ENCODE peak calls at places on chromosomes 7 and 10, in six cellular contexts. O, Y, H, C, V and L are unnamed samples.

GRCh38 chr7:81956520-81956919 is 186.7 kb upstream of the HGF start:
- DNase-seq in O (peak; percentile 50), Y (peak; percentile 52), H (peak; percentile 11), C (peak; percentile 46), V (peak; percentile 68), L (peak; percentile 4)

GRCh38 chr10:27542812-27543211 is 38.7 kb downstream of the RAB18 start:
- DNase-seq in O (peak; percentile 25), Y (no peak), H (no peak), C (peak; percentile 22), V (no peak), L (no peak)

GRCh38 chr10:44422631-44423030 is 37.7 kb upstream of the CXCL12 start:
- DNase-seq in O (no peak), Y (no peak), H (no peak), C (no peak), V (no peak), L (no peak)

GRCh38 chr10:101560293-101561067 is 27.6 kb downstream of the POLL start:
- DNase-seq in O (no peak), Y (no peak), H (no peak), C (no peak), V (no peak), L (no peak)

GRCh38 chr7:158789842-158790241 is 39.5 kb downstream of the ESYT2 start:
- DNase-seq in O (no peak), Y (no peak), H (peak; percentile 55), C (no peak), V (no peak), L (no peak)

GRCh38 chr10:120917521-120918250 is 66.5 kb downstream of the WDR11 start:
- DNase-seq in O (no peak), Y (no peak), H (no peak), C (no peak), V (peak; percentile 10), L (no peak)

GRCh38 chr10:93509816-93510215 is 13.4 kb downstream of the CEP55 start:
- DNase-seq in O (no peak), Y (no peak), H (no peak), C (no peak), V (no peak), L (no peak)

GRCh38 chr10:113754768-113755167 is 3.3 kb downstream of the PLEKHS1 start:
- DNase-seq in O (no peak), Y (no peak), H (no peak), C (peak; percentile 16), V (no peak), L (no peak)

GRCh38 chr7:28958235-28958945 is at the start of gene TRIL:
- DNase-seq in O (peak; percentile 86), Y (peak; percentile 48), H (no peak), C (peak; percentile 79), V (no peak), L (no peak)

GRCh38 chr7:30143748-30144251 is 9.0 kb downstream of the MTURN start:
- DNase-seq in O (peak; percentile 59), Y (no peak), H (no peak), C (no peak), V (peak; percentile 98), L (no peak)

GRCh38 chr10:86060386-86061280 is 306.0 kb downstream of the GRID1 start:
- DNase-seq in O (no peak), Y (no peak), H (no peak), C (no peak), V (no peak), L (no peak)

GRCh38 chr10:26857991-26858706 is 2.6 kb downstream of the ABI1 start:
- DNase-seq in O (peak; percentile 56), Y (no peak), H (no peak), C (peak; percentile 10), V (no peak), L (no peak)

GRCh38 chr10:112221545-112221944 is 38.0 kb upstream of the GPAM start:
- DNase-seq in O (no peak), Y (no peak), H (no peak), C (no peak), V (no peak), L (no peak)

GRCh38 chr7:27906385-27907091 is 166.6 kb downstream of the TAX1BP1 start:
- DNase-seq in O (peak; percentile 18), Y (no peak), H (no peak), C (no peak), V (no peak), L (no peak)

GRCh38 chr10:69801094-69801433 is 642 bp upstream of the COL13A1 start:
- DNase-seq in O (peak; percentile 54), Y (peak; percentile 70), H (peak; percentile 63), C (peak; percentile 80), V (peak; percentile 92), L (peak; percentile 10)

GRCh38 chr7:2231992-2232765 is 566 bp downstream of the MAD1L1 start:
- DNase-seq in O (peak; percentile 15), Y (peak; percentile 45), H (no peak), C (peak; percentile 37), V (no peak), L (peak; percentile 44)

GRCh38 chr10:61558188-61558587 is 104.5 kb upstream of the CABCOCO1 start:
- DNase-seq in O (no peak), Y (no peak), H (no peak), C (no peak), V (no peak), L (no peak)

GRCh38 chr7:20513341-20513740 is 102.1 kb upstream of the ABCB5 start:
- DNase-seq in O (peak; percentile 71), Y (no peak), H (no peak), C (no peak), V (no peak), L (no peak)

GRCh38 chr7:194257-194995 is 2.1 kb downstream of the FAM20C start:
- DNase-seq in O (peak; percentile 62), Y (peak; percentile 10), H (no peak), C (peak; percentile 51), V (no peak), L (no peak)

GRCh38 chr7:44631458-44632115 is 25.2 kb downstream of the OGDH start:
- DNase-seq in O (peak; percentile 31), Y (peak; percentile 72), H (no peak), C (peak; percentile 25), V (no peak), L (no peak)

GRCh38 chr10:58352956-58353610 is 18.3 kb downstream of the UBE2D1 start:
- DNase-seq in O (peak; percentile 47), Y (no peak), H (no peak), C (no peak), V (peak; percentile 8), L (no peak)

GRCh38 chr7:30136339-30136738 is 1.6 kb downstream of the MTURN start:
- DNase-seq in O (no peak), Y (no peak), H (peak; percentile 41), C (no peak), V (no peak), L (no peak)

GRCh38 chr10:104766341-104766740 is 125.3 kb downstream of the SORCS3 start:
- DNase-seq in O (peak; percentile 24), Y (no peak), H (no peak), C (no peak), V (peak; percentile 7), L (no peak)

GRCh38 chr7:88317422-88317821 is 10.7 kb upstream of the STEAP4 start:
- DNase-seq in O (no peak), Y (no peak), H (no peak), C (no peak), V (no peak), L (no peak)

GRCh38 chr7:24401628-24402593 is 117.9 kb downstream of the NPY start:
- DNase-seq in O (peak; percentile 20), Y (peak; percentile 51), H (peak; percentile 12), C (peak; percentile 41), V (peak; percentile 65), L (no peak)

GRCh38 chr7:100472121-100472851 is 6.7 kb downstream of the TSC22D4 start:
- DNase-seq in O (no peak), Y (no peak), H (peak; percentile 56), C (no peak), V (no peak), L (no peak)

GRCh38 chr10:113644185-113645120 is 19.4 kb downstream of the NRAP start:
- DNase-seq in O (peak; percentile 84), Y (peak; percentile 87), H (no peak), C (peak; percentile 16), V (no peak), L (no peak)

DNA sequence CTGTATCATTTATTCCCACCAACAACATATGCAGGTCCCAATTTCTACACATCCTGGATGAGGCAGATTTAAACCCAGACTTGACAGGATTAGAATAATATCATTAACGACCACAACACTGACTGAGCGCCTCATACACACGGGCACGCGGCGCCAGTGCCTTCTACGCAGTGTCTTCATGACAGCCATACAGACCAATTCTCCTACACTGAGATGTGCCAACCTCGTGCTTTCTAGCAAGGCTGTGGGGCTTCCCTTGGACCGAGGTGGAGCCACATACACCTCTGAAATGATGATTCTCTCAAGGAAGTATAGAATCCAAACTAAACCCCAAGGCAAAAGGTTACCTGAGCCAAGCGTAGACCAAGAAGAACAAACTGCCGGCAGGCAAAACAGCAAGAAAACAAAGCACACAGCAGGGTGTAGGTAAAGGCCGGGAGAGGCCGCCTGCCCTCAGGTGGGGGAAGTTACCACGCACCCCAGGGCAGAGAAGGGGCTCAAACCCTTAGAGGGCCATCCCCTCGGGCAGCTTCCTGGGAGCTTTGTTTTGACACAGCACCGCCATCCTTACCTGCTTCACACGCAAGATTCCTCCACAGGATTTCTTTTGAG is 75.8 kb downstream of the DLG5 start:
- DNase-seq in O (no peak), Y (no peak), H (no peak), C (no peak), V (no peak), L (no peak)
- TF ChIP-seq EZH2 in O (no peak), Y (no peak), H (no peak), C (no peak), V (no peak), L (no peak)

GRCh38 chr7:97418312-97418711 is 300.8 kb downstream of the SDHAF3 start:
- DNase-seq in O (no peak), Y (no peak), H (no peak), C (no peak), V (no peak), L (no peak)
- H3K27ac ChIP-seq in O (no peak overlapping the region), Y (no peak overlapping the region), H (no peak overlapping the region), C (no peak overlapping the region), V (no peak overlapping the region), L (no peak overlapping the region)

DNA sequence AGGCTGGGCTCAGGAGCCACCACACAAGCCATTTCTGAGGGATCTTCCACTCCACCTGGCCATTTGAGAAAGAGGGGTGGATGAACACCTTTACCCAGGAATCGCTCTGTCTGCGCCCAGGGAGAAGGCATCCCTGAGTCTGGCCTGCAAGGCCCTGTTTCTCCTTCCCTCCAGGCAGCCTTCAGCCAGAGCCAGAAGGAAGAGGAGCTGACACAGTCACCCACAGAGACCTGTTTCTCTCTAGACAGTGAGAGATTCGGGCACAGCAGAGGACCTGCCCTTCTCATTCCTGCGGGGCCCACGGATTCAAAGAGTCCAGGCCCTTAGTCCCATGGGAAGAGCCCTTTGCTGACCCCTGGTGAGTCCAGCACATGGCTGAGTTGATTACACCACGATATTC is 127.5 kb upstream of the TNS3 start:
- DNase-seq in O (no peak), Y (no peak), H (no peak), C (no peak), V (no peak), L (no peak)
- H3K4me1 ChIP-seq in O (no peaks in the 10 kb centered on the region), Y (no peaks in the 10 kb centered on the region), H (no peaks in the 10 kb centered on the region), C (no peaks in the 10 kb centered on the region), V (no peaks in the 10 kb centered on the region), L (no peaks in the 10 kb centered on the region)

DNA sequence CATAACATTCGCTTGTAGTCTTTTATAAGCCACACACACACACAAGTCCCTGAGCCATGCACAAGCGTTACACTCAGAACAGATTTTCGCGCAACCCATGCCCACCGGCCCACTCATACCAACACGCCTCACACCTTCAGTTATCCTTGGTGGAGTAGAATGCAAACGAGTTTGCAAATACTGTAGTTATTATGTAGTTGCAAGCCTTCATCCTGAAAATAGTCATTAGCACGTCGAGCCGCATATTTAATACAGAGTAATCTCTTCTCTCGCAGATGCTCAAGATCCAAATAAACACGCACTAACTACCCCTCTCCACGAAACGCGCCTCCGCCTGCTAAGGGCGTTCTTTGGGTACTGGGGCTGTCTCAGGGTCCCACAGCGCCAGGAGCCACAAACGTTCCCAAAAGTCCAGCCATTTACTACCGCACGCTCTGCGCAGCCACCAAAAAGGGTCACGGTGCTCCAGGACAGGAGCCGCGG is 1.8 kb downstream of the NKX2-3 start:
- DNase-seq in O (no peak), Y (no peak), H (no peak), C (no peak), V (no peak), L (no peak)
- TF ChIP-seq EZH2 in O (peak; percentile 88), Y (peak; percentile 80), H (no peak), C (peak; percentile 72), V (no peak), L (no peak)